ENCODE peak calls at places on chromosome 20, in seven cellular contexts. X, W, F, G, Z, J and V are unnamed samples. For H3K36me3, the result is how much of the 10 kb centered on the place peaks cover.

GRCh38 chr20:11556410-11556809 is 361.3 kb upstream of the BTBD3 start:
- DNase-seq in X (no peak), G (no peak), Z (no peak), W (no peak), J (no peak), F (no peak), V (no peak)

GRCh38 chr20:35320396-35321126 is 28.3 kb upstream of the FAM83C start:
- DNase-seq in Z (no peak), J (no peak), W (peak), G (no peak), F (no peak), X (no peak), V (peak)

GRCh38 chr20:55579802-55580201 is 425.5 kb downstream of the CBLN4 start:
- DNase-seq in G (no peak), J (no peak), X (no peak), Z (no peak), F (no peak), W (no peak), V (peak)

GRCh38 chr20:61360940-61361339 is 108.9 kb downstream of the CDH4 start:
- DNase-seq in F (no peak), W (no peak), X (no peak), G (no peak), Z (no peak), J (no peak), V (no peak)

GRCh38 chr20:50418890-50419642 is 91.1 kb upstream of the PTPN1 start:
- DNase-seq in X (no peak), J (no peak), G (no peak), W (no peak), F (peak), Z (no peak), V (no peak)

GRCh38 chr20:40803381-40803780 is 114.3 kb upstream of the MAFB start:
- DNase-seq in J (no peak), Z (no peak), F (no peak), W (no peak), X (no peak), G (no peak), V (no peak)

GRCh38 chr20:45937765-45938164 is 3.3 kb downstream of the PCIF1 start:
- DNase-seq in W (no peak), J (no peak), Z (no peak), X (no peak), G (no peak), F (no peak), V (no peak)

GRCh38 chr20:56575961-56576360 is 42.9 kb downstream of the FAM209B start:
- DNase-seq in Z (no peak), J (no peak), W (no peak), F (no peak), G (no peak), X (no peak), V (no peak)

GRCh38 chr20:12916699-12917098 is 92.1 kb upstream of the SPTLC3 start:
- DNase-seq in Z (no peak), G (no peak), X (no peak), F (no peak), W (no peak), J (no peak), V (peak)

GRCh38 chr20:19885981-19886665 is 128.1 kb downstream of the RIN2 start:
- DNase-seq in X (peak), Z (peak), W (no peak), G (no peak), F (peak), J (peak), V (peak)

GRCh38 chr20:19661717-19662637 is 96.1 kb upstream of the RIN2 start:
- DNase-seq in Z (peak), X (peak), G (peak), W (peak), F (peak), J (peak), V (peak)

GRCh38 chr20:16846011-16846410 is 97.9 kb downstream of the OTOR start:
- DNase-seq in Z (no peak), F (no peak), J (no peak), G (no peak), W (no peak), X (no peak), V (no peak)

GRCh38 chr20:21048841-21049273 is 57.3 kb downstream of the LINC00237 start:
- DNase-seq in F (no peak), W (peak), J (peak), Z (no peak), X (peak), G (peak), V (no peak)

GRCh38 chr20:2101935-2102584 is 433 bp downstream of the STK35 start:
- DNase-seq in X (peak), J (peak), F (peak), W (peak), G (peak), Z (peak), V (peak)

GRCh38 chr20:32685541-32686529 is 12.1 kb upstream of the C20orf203 start:
- DNase-seq in F (no peak), J (no peak), X (peak), G (no peak), Z (peak), W (no peak), V (peak)

GRCh38 chr20:51022803-51023616 is at the start of gene KCNG1:
- DNase-seq in W (peak), J (peak), Z (peak), F (peak), G (no peak), X (peak), V (peak)

GRCh38 chr20:59645761-59646171 is 41.4 kb downstream of the PHACTR3 start:
- DNase-seq in F (no peak), J (no peak), Z (no peak), X (no peak), G (no peak), W (no peak), V (no peak)

GRCh38 chr20:16898433-16898832 is 150.3 kb downstream of the OTOR start:
- DNase-seq in G (no peak), Z (no peak), X (no peak), W (no peak), J (no peak), F (no peak), V (no peak)

GRCh38 chr20:25623736-25624499 is at the start of gene NANP:
- DNase-seq in X (peak), W (peak), Z (peak), G (peak), F (peak), J (peak), V (peak)
- TF ChIP-seq CTCF in X (no peak), W (no peak), Z (no peak), G (no peak), F (no peak), J (no peak), V (peak)

GRCh38 chr20:49279677-49280462 is 2.0 kb upstream of the ZNFX1 start:
- DNase-seq in W (no peak), G (no peak), Z (no peak), J (no peak), F (no peak), X (no peak), V (no peak)
- H3K4me3 ChIP-seq in W (peak), G (peak), Z (peak), J (peak), F (peak), X (peak), V (peak)

GRCh38 chr20:62363920-62364851 is 2.9 kb downstream of the LAMA5 start:
- DNase-seq in X (peak), Z (peak), G (no peak), W (no peak), F (peak), J (peak), V (no peak)
- H3K36me3 ChIP-seq in X (under half), Z (under half), G (under half), W (under half), F (under half), J (under half), V (under half)

GRCh38 chr20:37943501-37944455 is 40.9 kb downstream of the VSTM2L start:
- DNase-seq in Z (no peak), G (peak), J (no peak), X (no peak), F (no peak), W (no peak), V (no peak)
- TF ChIP-seq CTCF in Z (no peak), G (no peak), J (no peak), X (no peak), F (no peak), W (no peak), V (no peak)

GRCh38 chr20:48957053-48957481 is 35.6 kb downstream of the ARFGEF2 start:
- DNase-seq in Z (no peak), W (no peak), G (no peak), X (no peak), J (no peak), F (no peak), V (no peak)
- H3K4me3 ChIP-seq in Z (no peak), W (no peak), G (no peak), X (no peak), J (no peak), F (no peak), V (no peak)

GRCh38 chr20:4737857-4738627 is 16.3 kb downstream of the PRND start:
- DNase-seq in F (no peak), G (no peak), Z (no peak), W (no peak), J (no peak), X (no peak), V (no peak)

GRCh38 chr20:4740774-4741431 is 19.2 kb downstream of the PRND start:
- DNase-seq in W (peak), X (peak), F (peak), Z (peak), G (peak), J (peak), V (peak)

DNA sequence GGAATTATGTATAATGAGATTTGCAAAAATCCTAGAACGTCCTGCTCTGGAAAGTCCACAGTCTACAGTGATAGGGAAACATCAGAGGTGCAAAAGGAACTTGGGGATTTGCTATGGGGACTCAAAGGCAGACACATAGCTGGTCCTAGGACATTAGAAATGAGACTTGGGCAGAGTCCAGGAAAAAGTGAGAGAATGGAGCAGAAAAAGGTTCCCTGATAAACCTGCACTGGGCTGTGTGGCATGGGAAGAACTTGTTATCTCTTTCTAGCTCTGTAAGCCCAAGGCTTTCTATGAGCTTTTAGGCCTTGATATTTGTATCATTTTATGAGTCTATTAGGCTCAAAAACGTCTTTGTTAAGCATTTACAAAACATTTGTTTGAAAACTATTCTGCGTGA is 15.2 kb downstream of the PRND start:
- DNase-seq in F (no peak), Z (no peak), X (no peak), G (no peak), J (no peak), W (no peak), V (no peak)
- H3K36me3 ChIP-seq in F (under half), Z (under half), X (under half), G (under half), J (under half), W (under half), V (under half)

DNA sequence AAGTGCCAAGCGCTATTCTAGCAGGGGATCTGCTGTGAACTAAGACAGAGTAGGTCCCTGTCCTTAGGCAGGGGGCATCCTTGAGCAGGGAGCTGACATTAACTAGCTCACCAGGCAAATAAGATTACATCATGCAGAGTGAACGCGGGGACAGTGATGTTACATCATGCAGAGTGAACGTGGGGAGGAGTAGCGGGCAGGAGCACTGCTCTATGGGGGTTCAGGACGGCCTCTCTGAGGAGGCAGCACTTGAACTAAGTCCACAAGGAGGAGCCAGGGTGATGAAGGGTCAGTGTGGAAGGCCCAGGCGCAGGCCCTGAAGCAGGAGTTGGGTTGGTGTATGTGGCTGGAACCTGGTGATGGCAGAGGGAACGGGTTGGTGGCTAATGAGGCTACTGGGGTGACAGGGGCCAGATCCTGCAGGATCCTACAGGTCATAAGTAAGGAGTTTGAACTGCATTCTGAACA is 38.7 kb downstream of the KAT14 start:
- DNase-seq in G (no peak), Z (no peak), W (no peak), F (no peak), X (no peak), J (no peak), V (no peak)
- TF ChIP-seq CTCF in G (no peak), Z (no peak), W (no peak), F (no peak), X (no peak), J (no peak), V (no peak)